ENCODE peak calls at places on chromosomes 5 and 9, in seven cellular contexts. F is lower lobe of right lung; Q is naive thymus-derived CD4-positive, alpha-beta T cell; Y is heart left ventricle; S is HCT116; L is breast epithelium; O is PC-3. H is an unnamed sample.

GRCh38 chr5:27814211-27814610 is 775.8 kb upstream of the CDH9 start:
- DNase-seq in F (no peak), Q (no peak), Y (no peak), S (no peak), L (no peak), O (peak; percentile 18), H (no peak)

GRCh38 chr5:32767948-32768427 is 56.9 kb downstream of the NPR3 start:
- DNase-seq in F (no peak), Q (no peak), Y (peak; percentile 33), S (peak; percentile 54), L (no peak), O (peak; percentile 99), H (no peak)

GRCh38 chr9:104780796-104781395 is 17.0 kb downstream of the NIPSNAP3B start:
- DNase-seq in F (no peak), Q (peak; percentile 5), Y (no peak), S (peak; percentile 16), L (no peak), O (peak; percentile 75), H (no peak)

GRCh38 chr5:38831909-38832308 is 13.9 kb upstream of the OSMR start:
- DNase-seq in F (no peak), Q (no peak), Y (no peak), S (no peak), L (no peak), O (peak; percentile 58), H (no peak)

GRCh38 chr5:150497274-150497988 is 10.5 kb upstream of the NDST1 start:
- DNase-seq in F (no peak), Q (no peak), Y (peak; percentile 89), S (peak; percentile 81), L (peak; percentile 77), O (peak; percentile 95), H (no peak)

GRCh38 chr9:3177362-3177761 is 333.5 kb upstream of the PUM3 start:
- DNase-seq in F (no peak), Q (no peak), Y (no peak), S (no peak), L (no peak), O (no peak), H (no peak)

GRCh38 chr9:112558476-112558875 is 71.8 kb downstream of the KIAA1958 start:
- DNase-seq in F (no peak), Q (no peak), Y (no peak), S (no peak), L (no peak), O (peak; percentile 60), H (no peak)

GRCh38 chr5:14872070-14872989 is 752 bp upstream of the ANKH start:
- DNase-seq in F (peak; percentile 81), Q (peak; percentile 48), Y (peak; percentile 86), S (no peak), L (peak; percentile 56), O (peak; percentile 34), H (peak; percentile 73)

GRCh38 chr9:61673247-61673646 is 483.4 kb downstream of the SPATA31A7 start:
- DNase-seq in F (no peak), Q (no peak), Y (no peak), S (no peak), L (no peak), O (no peak), H (no peak)

GRCh38 chr5:31078931-31079330 is 114.6 kb upstream of the CDH6 start:
- DNase-seq in F (no peak), Q (no peak), Y (no peak), S (no peak), L (no peak), O (no peak), H (no peak)

GRCh38 chr5:17234384-17234783 is 17.0 kb downstream of the BASP1 start:
- DNase-seq in F (no peak), Q (no peak), Y (no peak), S (no peak), L (no peak), O (no peak), H (no peak)

GRCh38 chr5:111744455-111744854 is 12.5 kb downstream of the NREP start:
- DNase-seq in F (no peak), Q (no peak), Y (no peak), S (no peak), L (no peak), O (no peak), H (no peak)

GRCh38 chr9:10366171-10366779 is 246.5 kb downstream of the PTPRD start:
- DNase-seq in F (no peak), Q (no peak), Y (no peak), S (peak; percentile 2), L (no peak), O (peak; percentile 66), H (no peak)

GRCh38 chr5:76165961-76166360 is 82.8 kb downstream of the SV2C start:
- DNase-seq in F (no peak), Q (no peak), Y (no peak), S (no peak), L (no peak), O (no peak), H (no peak)

GRCh38 chr5:93926831-93927600 is 185.6 kb upstream of the POU5F2 start:
- DNase-seq in F (no peak), Q (no peak), Y (no peak), S (no peak), L (no peak), O (no peak), H (no peak)

GRCh38 chr9:726005-726404 is 115.5 kb upstream of the DMRT1 start:
- DNase-seq in F (no peak), Q (no peak), Y (no peak), S (no peak), L (no peak), O (no peak), H (peak; percentile 30)

GRCh38 chr5:177311361-177311722 is 356 bp downstream of the MXD3 start:
- DNase-seq in F (no peak), Q (no peak), Y (peak; percentile 38), S (no peak), L (peak; percentile 52), O (peak; percentile 34), H (no peak)

GRCh38 chr5:177313561-177314259 is 2.0 kb upstream of the MXD3 start:
- DNase-seq in F (no peak), Q (no peak), Y (peak; percentile 7), S (no peak), L (no peak), O (no peak), H (no peak)

GRCh38 chr5:177311723-177312648 is at the start of gene MXD3:
- DNase-seq in F (peak; percentile 98), Q (peak; percentile 95), Y (peak; percentile 97), S (peak; percentile 91), L (peak; percentile 96), O (peak; percentile 99), H (peak; percentile 90)

GRCh38 chr5:177314376-177315342 is 3.0 kb upstream of the MXD3 start:
- DNase-seq in F (no peak), Q (no peak), Y (peak; percentile 23), S (no peak), L (no peak), O (no peak), H (no peak)

DNA sequence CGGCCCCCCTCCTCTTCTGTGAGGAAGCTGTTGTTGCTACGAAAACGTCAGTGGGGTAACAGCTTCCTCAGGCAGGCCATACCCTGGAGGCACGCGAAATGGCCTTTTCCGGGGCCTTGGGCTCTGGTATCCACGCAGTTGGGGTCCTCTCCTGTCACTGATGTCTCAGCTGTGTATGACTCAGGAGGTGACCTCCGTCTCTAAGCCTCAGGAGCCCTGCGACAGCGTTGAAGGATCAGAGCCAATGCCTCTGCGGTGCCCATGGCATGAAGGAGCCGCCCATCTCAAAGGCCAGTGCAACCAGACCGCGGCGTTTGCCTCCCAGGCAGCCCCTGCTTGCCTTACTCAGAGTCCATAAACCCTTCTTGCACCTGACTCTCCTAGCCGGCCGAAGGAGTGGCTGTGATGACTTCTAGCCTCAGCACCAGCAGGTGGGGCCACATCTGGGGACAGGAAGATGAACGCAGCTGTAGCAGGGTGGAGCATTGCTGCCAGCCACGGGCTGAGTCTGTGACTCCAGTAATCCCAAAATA is 1.0 kb upstream of the MXD3 start:
- DNase-seq in F (no peak), Q (no peak), Y (peak; percentile 26), S (peak; percentile 51), L (peak; percentile 45), O (peak; percentile 81), H (no peak)
- H3K27ac ChIP-seq in F (no peak overlapping the region), Q (peak overlapping the region; percentile 36), Y (no peak overlapping the region), S (peak overlapping the region; percentile 82), L (no peak overlapping the region), O (peak overlapping the region; percentile 95), H (no peak overlapping the region)

GRCh38 chr9:91247278-91247677 is 114.4 kb downstream of the AUH start:
- DNase-seq in F (no peak), Q (no peak), Y (no peak), S (no peak), L (no peak), O (no peak), H (no peak)

GRCh38 chr9:91243029-91243428 is 118.7 kb downstream of the AUH start:
- DNase-seq in F (no peak), Q (no peak), Y (no peak), S (no peak), L (no peak), O (no peak), H (no peak)

GRCh38 chr9:91246842-91247241 is 114.9 kb downstream of the AUH start:
- DNase-seq in F (no peak), Q (no peak), Y (no peak), S (no peak), L (no peak), O (no peak), H (no peak)

GRCh38 chr9:91248707-91249106 is 113.0 kb downstream of the AUH start:
- DNase-seq in F (no peak), Q (no peak), Y (peak; percentile 41), S (no peak), L (no peak), O (no peak), H (no peak)

DNA sequence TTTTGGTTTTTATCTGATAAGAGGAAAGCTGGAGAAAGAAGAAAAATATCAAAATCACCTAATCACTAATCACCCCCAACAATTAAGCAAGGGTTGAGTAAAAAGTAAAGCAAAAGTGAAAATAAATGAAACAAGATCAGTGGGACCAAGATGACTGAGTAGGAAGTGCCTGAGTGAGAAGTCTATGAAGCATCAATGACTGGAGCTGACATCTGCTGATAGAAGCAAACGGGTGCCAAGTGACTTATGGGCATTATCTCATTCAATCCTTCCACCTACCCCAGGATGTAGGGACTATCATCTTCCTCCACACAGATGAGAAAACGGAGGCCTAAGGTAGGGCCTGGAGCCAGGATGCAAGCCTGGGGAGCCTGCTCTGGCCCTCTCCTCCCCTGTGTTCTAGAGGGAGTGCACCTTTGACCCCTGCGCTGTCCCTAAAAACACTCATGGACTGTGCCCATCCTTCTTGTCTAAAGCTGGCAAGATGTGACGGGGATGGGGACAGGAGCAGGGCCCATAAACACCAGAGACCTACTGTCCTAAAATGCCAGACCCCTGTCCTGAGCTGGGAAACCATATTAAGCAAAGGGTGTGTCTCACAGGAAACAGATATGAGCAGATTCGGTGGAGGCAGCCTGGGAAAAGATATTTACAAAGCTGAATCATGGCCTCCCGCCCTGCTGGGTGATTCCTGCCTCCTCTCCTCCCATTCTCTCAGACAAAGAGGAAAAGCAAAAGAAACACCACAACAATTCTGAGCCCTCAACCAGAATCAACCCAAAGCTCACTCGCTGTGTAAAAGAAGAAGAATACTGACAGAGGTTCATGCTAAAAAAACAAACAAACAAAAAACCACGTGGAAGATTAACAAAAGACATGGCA is 116.0 kb downstream of the AUH start:
- DNase-seq in F (no peak), Q (no peak), Y (no peak), S (no peak), L (no peak), O (peak; percentile 69), H (no peak)
- H3K27ac ChIP-seq in F (no peak overlapping the region), Q (no peak overlapping the region), Y (no peak overlapping the region), S (no peak overlapping the region), L (no peak overlapping the region), O (peak overlapping the region; percentile 91), H (no peak overlapping the region)

GRCh38 chr5:145946112-145946861 is 9.9 kb downstream of the SH3RF2 start:
- DNase-seq in F (no peak), Q (no peak), Y (peak; percentile 37), S (peak; percentile 95), L (no peak), O (peak; percentile 88), H (no peak)
- H3K27ac ChIP-seq in F (no peak overlapping the region), Q (no peak overlapping the region), Y (peak overlapping the region; percentile 41), S (peak overlapping the region; percentile 23), L (peak overlapping the region; percentile 57), O (peak overlapping the region; percentile 53), H (peak overlapping the region; percentile 12)

GRCh38 chr9:21991039-21991959 is 2.9 kb downstream of the CDKN2A start:
- DNase-seq in F (no peak), Q (no peak), Y (no peak), S (no peak), L (no peak), O (no peak), H (no peak)
- H3K27ac ChIP-seq in F (no peak overlapping the region), Q (no peak overlapping the region), Y (no peak overlapping the region), S (no peak overlapping the region), L (no peak overlapping the region), O (peak overlapping the region; percentile 7), H (no peak overlapping the region)